ENCODE peak calls at places on chromosomes 5 and 9, in ten cellular contexts. A is naive thymus-derived CD4-positive, alpha-beta T cell; G is CD8-positive, alpha-beta memory T cell; X is bronchial epithelial cell; F is WERI-Rb-1; Y is stomach; W is mucosa of descending colon; D is H7; V is cardiac muscle cell; O is PC-3. P is an unnamed sample. For H3K36me3, the result is how much of the 10 kb centered on the place peaks cover.

GRCh38 chr5:43556857-43557593 is at the start of gene PAIP1:
- DNase-seq in A (peak), G (peak), X (peak), F (peak), Y (peak), W (peak), D (peak), V (peak), O (peak), P (peak)

GRCh38 chr9:94869415-94869838 is 142.9 kb downstream of the AOPEP start:
- DNase-seq in A (no peak), G (no peak), X (no peak), F (no peak), Y (no peak), W (no peak), D (no peak), V (peak), O (peak), P (peak)

GRCh38 chr5:113119271-113119924 is 142.8 kb downstream of the DCP2 start:
- DNase-seq in A (no peak), G (no peak), X (peak), F (no peak), Y (no peak), W (no peak), D (no peak), V (peak), O (no peak), P (no peak)

GRCh38 chr5:127723571-127723970 is 20.4 kb downstream of the CCDC192 start:
- DNase-seq in A (no peak), G (no peak), X (peak), F (no peak), Y (no peak), W (no peak), D (no peak), V (peak), O (peak), P (peak)

GRCh38 chr5:95864944-95865504 is 42.5 kb upstream of the GLRX start:
- DNase-seq in A (no peak), G (no peak), X (peak), F (no peak), Y (no peak), W (no peak), D (no peak), V (no peak), O (peak), P (no peak)

GRCh38 chr5:157463621-157464407 is 3.8 kb downstream of the NIPAL4 start:
- DNase-seq in A (no peak), G (no peak), X (peak), F (no peak), Y (no peak), W (no peak), D (no peak), V (no peak), O (peak), P (peak)

GRCh38 chr9:81634915-81635516 is 54.3 kb downstream of the TLE1 start:
- DNase-seq in A (no peak), G (no peak), X (no peak), F (no peak), Y (no peak), W (no peak), D (no peak), V (peak), O (no peak), P (peak)

GRCh38 chr5:122291000-122291592 is 20.9 kb upstream of the SNCAIP start:
- DNase-seq in A (no peak), G (no peak), X (peak), F (no peak), Y (no peak), W (no peak), D (peak), V (no peak), O (no peak), P (no peak)

GRCh38 chr9:12426198-12426864 is 266.9 kb upstream of the TYRP1 start:
- DNase-seq in A (no peak), G (no peak), X (peak), F (no peak), Y (no peak), W (no peak), D (peak), V (peak), O (peak), P (no peak)

GRCh38 chr9:35723426-35723825 is 8.6 kb downstream of the TLN1 start:
- DNase-seq in A (no peak), G (no peak), X (no peak), F (no peak), Y (no peak), W (no peak), D (no peak), V (peak), O (no peak), P (no peak)

GRCh38 chr9:35723908-35724307 is 8.1 kb downstream of the TLN1 start:
- DNase-seq in A (no peak), G (no peak), X (no peak), F (no peak), Y (no peak), W (no peak), D (no peak), V (no peak), O (no peak), P (no peak)

GRCh38 chr9:35726876-35727438 is 5.0 kb downstream of the TLN1 start:
- DNase-seq in A (no peak), G (peak), X (no peak), F (no peak), Y (no peak), W (no peak), D (no peak), V (peak), O (peak), P (peak)

GRCh38 chr9:35727676-35728040 is 4.3 kb downstream of the TLN1 start:
- DNase-seq in A (no peak), G (no peak), X (no peak), F (no peak), Y (no peak), W (no peak), D (no peak), V (no peak), O (no peak), P (peak)

DNA sequence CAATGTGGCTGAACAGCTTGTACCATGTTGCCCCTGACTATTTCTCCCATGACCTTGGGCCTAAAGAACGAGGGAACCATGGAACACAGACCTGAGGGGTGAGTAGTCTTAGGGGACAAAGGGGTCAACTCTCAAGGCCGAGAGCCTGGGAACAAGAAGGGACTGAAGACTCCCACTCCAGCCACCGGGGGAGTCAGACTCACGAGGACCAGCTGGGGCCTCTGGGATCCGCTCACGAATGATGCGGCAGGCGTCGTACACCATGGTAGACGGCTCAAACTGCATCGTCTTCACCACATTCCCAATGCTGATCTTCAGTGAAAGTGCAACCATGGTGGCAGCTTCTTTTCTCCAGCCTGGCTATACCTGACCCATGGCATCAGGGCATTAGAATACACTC is 6.6 kb downstream of the TLN1 start:
- DNase-seq in A (no peak), G (no peak), X (no peak), F (no peak), Y (no peak), W (no peak), D (peak), V (no peak), O (no peak), P (no peak)
- H3K36me3 ChIP-seq in A (under half), G (half or more), X (under half), F (half or more), Y (half or more), W (under half), D (under half), V (half or more), O (under half), P (half or more)

DNA sequence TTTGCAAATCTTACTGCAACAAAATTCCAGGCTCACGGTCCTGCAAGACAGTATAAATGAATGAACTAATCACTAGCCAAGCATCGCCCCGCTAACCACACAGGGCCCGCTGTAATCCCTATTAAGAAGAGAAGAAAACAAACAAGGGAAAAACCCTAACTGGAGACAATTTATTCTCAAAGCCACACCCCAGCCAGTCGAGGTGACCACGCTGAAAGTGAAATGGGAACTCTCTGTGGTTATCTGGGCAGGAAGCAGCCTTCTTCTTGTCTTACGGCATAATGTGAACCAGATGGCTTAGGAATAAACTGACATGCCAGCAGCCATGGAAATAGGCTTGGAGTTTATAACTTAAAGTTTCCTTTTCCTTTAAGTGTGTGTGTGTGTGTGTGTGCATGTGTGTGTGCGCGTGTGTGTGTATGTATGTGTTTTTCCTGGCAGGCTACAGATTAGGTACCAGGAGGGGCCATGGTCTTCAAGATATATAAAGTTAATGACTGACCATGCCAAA is 120.2 kb downstream of the SEMA6A start:
- DNase-seq in A (no peak), G (no peak), X (no peak), F (no peak), Y (no peak), W (no peak), D (no peak), V (peak), O (no peak), P (peak)
- H3K4me3 ChIP-seq in A (no peak), G (no peak), X (no peak), F (no peak), Y (no peak), W (no peak), D (no peak), V (no peak), O (no peak), P (peak)

DNA sequence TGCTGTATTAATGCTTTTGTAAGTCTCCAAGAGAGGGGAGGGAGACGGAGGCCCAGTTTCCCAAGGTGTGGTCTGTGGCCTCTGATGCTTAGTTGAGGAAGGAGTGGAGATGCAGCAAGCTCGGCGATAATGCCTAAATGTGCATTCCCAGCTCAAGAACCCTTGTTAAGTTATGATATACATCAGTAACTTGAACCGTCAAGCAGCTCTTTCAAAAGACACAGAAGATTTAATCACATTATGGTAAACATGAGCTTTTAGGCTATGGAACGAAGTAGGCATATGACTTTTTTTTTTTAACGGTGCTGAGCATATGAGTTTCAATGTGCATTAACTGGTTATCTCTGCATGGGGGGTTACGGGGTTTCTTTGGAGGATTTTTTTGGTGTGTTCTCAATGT is 22.3 kb upstream of the GLE1 start:
- DNase-seq in A (no peak), G (no peak), X (no peak), F (no peak), Y (no peak), W (no peak), D (no peak), V (no peak), O (no peak), P (no peak)
- H3K36me3 ChIP-seq in A (under half), G (under half), X (under half), F (half or more), Y (half or more), W (under half), D (under half), V (under half), O (under half), P (half or more)

GRCh38 chr9:129439242-129439641 is 181.7 kb downstream of the C9orf50 start:
- DNase-seq in A (no peak), G (no peak), X (no peak), F (no peak), Y (no peak), W (no peak), D (no peak), V (no peak), O (no peak), P (no peak)

GRCh38 chr9:129437626-129438323 is 183.1 kb downstream of the C9orf50 start:
- DNase-seq in A (no peak), G (no peak), X (no peak), F (peak), Y (no peak), W (no peak), D (peak), V (no peak), O (no peak), P (no peak)

GRCh38 chr9:129435996-129436676 is 184.8 kb downstream of the C9orf50 start:
- DNase-seq in A (no peak), G (no peak), X (no peak), F (peak), Y (no peak), W (no peak), D (no peak), V (no peak), O (no peak), P (no peak)

GRCh38 chr9:129435272-129435671 is 185.6 kb downstream of the C9orf50 start:
- DNase-seq in A (no peak), G (no peak), X (no peak), F (no peak), Y (peak), W (no peak), D (no peak), V (peak), O (no peak), P (no peak)

GRCh38 chr9:129436751-129437625 is 183.9 kb downstream of the C9orf50 start:
- DNase-seq in A (peak), G (peak), X (no peak), F (peak), Y (peak), W (no peak), D (peak), V (peak), O (peak), P (no peak)
- H3K4me3 ChIP-seq in A (peak), G (peak), X (peak), F (peak), Y (peak), W (no peak), D (peak), V (peak), O (peak), P (peak)

GRCh38 chr9:114345493-114346065 is 15.9 kb downstream of the ORM2 start:
- DNase-seq in A (no peak), G (no peak), X (no peak), F (no peak), Y (no peak), W (no peak), D (no peak), V (no peak), O (no peak), P (no peak)

GRCh38 chr9:114344692-114345091 is 15.0 kb downstream of the ORM2 start:
- DNase-seq in A (no peak), G (no peak), X (no peak), F (no peak), Y (no peak), W (no peak), D (no peak), V (no peak), O (no peak), P (no peak)

GRCh38 chr9:114342755-114343440 is 13.2 kb downstream of the ORM2 start:
- DNase-seq in A (no peak), G (no peak), X (no peak), F (no peak), Y (no peak), W (no peak), D (no peak), V (no peak), O (no peak), P (no peak)

GRCh38 chr9:114343471-114344187 is 14.0 kb downstream of the ORM2 start:
- DNase-seq in A (no peak), G (no peak), X (peak), F (no peak), Y (no peak), W (no peak), D (no peak), V (no peak), O (no peak), P (no peak)

GRCh38 chr9:114344188-114344566 is 14.5 kb downstream of the ORM2 start:
- DNase-seq in A (no peak), G (no peak), X (no peak), F (no peak), Y (no peak), W (no peak), D (no peak), V (no peak), O (no peak), P (no peak)
- H3K36me3 ChIP-seq in A (half or more), G (half or more), X (under half), F (half or more), Y (half or more), W (under half), D (under half), V (under half), O (under half), P (under half)

GRCh38 chr9:129030191-129030590 is 2.1 kb upstream of the SH3GLB2 start:
- DNase-seq in A (no peak), G (no peak), X (peak), F (no peak), Y (no peak), W (no peak), D (no peak), V (no peak), O (no peak), P (no peak)

GRCh38 chr9:129027224-129027684 is 877 bp downstream of the SH3GLB2 start:
- DNase-seq in A (no peak), G (no peak), X (no peak), F (no peak), Y (no peak), W (no peak), D (peak), V (no peak), O (no peak), P (no peak)

GRCh38 chr9:129026442-129027223 is 1.5 kb downstream of the SH3GLB2 start:
- DNase-seq in A (no peak), G (no peak), X (no peak), F (no peak), Y (peak), W (peak), D (peak), V (no peak), O (peak), P (no peak)

GRCh38 chr9:129027685-129028191 is 393 bp downstream of the SH3GLB2 start:
- DNase-seq in A (no peak), G (peak), X (no peak), F (peak), Y (peak), W (peak), D (no peak), V (peak), O (peak), P (no peak)

DNA sequence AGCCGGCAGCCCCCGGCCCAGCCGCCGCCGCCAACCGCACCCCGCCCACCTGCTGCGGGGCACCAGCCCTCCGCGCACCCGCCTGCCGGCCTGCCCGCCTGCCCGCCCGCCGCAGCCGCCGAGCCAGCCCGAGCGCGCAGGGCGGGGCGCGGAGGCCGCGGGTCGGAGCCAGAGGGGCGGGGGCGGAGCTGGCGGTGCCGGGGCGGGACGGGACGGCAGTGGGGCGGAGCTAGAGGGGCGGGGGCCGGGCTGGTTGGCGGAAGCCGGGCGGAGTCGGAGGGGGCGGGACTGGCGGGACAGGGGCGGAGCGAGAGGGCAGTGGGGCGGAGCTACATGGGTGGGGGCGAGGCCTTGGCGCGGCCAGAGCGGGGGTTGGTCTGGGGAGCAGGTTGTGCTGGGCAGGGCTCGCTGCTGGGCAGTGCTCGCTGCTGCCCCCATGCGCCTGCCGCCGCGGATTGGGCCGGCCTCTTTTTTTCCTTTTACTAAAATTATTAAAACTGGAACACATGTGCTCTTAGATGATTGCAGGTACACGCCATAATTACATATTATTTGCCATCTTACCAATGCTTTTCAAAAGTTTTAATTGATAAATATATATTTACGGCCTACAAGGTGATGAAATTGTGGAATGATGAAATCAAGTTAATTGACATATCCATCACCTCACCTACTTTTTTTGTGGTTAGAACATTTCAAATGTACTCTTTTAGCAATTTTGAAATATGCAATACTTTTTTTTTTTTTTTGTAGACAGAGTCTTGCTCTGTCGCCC is at the start of gene SH3GLB2:
- DNase-seq in A (peak), G (peak), X (peak), F (peak), Y (peak), W (peak), D (peak), V (peak), O (peak), P (peak)
- H3K4me3 ChIP-seq in A (peak), G (peak), X (peak), F (peak), Y (peak), W (peak), D (peak), V (peak), O (peak), P (peak)

P was measured in brain microvascular endothelial cell.